ENCODE peak calls at places on chromosome 1, in seven cellular contexts. A is H9, D is right atrium auricular region, Q is OCI-LY7, I is Calu3, B is A549, K is prostate gland. M is an unnamed sample.

GRCh38 chr1:81446006-81446669 is 354.6 kb upstream of the ADGRL2 start:
- DNase-seq in A (no peak), D (no peak), Q (no peak), I (peak; percentile 66), B (no peak), K (peak; percentile 46), M (no peak)

GRCh38 chr1:190286111-190286510 is 191.6 kb downstream of the BRINP3 start:
- DNase-seq in A (no peak), D (no peak), Q (no peak), I (no peak), B (no peak), K (no peak), M (no peak)

GRCh38 chr1:6497215-6497866 is 5.9 kb upstream of the PLEKHG5 start:
- DNase-seq in A (peak; percentile 71), D (no peak), Q (peak; percentile 16), I (no peak), B (no peak), K (peak; percentile 45), M (peak; percentile 50)

GRCh38 chr1:206790502-206791250 is 18.4 kb upstream of the IL10 start:
- DNase-seq in A (no peak), D (no peak), Q (no peak), I (no peak), B (no peak), K (no peak), M (no peak)

GRCh38 chr1:151539321-151540020 is 638 bp upstream of the TUFT1 start:
- DNase-seq in A (peak; percentile 87), D (peak; percentile 75), Q (peak; percentile 38), I (peak; percentile 99), B (peak; percentile 96), K (peak; percentile 94), M (no peak)

GRCh38 chr1:21914880-21915640 is 22.1 kb downstream of the HSPG2 start:
- DNase-seq in A (no peak), D (no peak), Q (no peak), I (no peak), B (no peak), K (no peak), M (no peak)

GRCh38 chr1:25347556-25347955 is 9.4 kb downstream of the TMEM50A start:
- DNase-seq in A (no peak), D (no peak), Q (no peak), I (no peak), B (no peak), K (no peak), M (no peak)

GRCh38 chr1:22711591-22712501 is 1.2 kb downstream of the EPHB2 start:
- DNase-seq in A (no peak), D (no peak), Q (no peak), I (no peak), B (peak; percentile 19), K (no peak), M (peak; percentile 24)

GRCh38 chr1:82317671-82318070 is 516.9 kb downstream of the ADGRL2 start:
- DNase-seq in A (no peak), D (no peak), Q (no peak), I (no peak), B (no peak), K (no peak), M (no peak)

GRCh38 chr1:115976900-115977480 is 677 bp downstream of the SLC22A15 start:
- DNase-seq in A (no peak), D (no peak), Q (no peak), I (peak; percentile 2), B (no peak), K (no peak), M (no peak)

GRCh38 chr1:12451560-12451900 is 166.5 kb downstream of the DHRS3 start:
- DNase-seq in A (no peak), D (no peak), Q (no peak), I (no peak), B (no peak), K (no peak), M (no peak)

GRCh38 chr1:30534551-30534940 is 188.8 kb downstream of the MATN1 start:
- DNase-seq in A (no peak), D (peak; percentile 18), Q (no peak), I (no peak), B (no peak), K (no peak), M (no peak)

GRCh38 chr1:26602378-26602959 is 72.9 kb downstream of the RPS6KA1 start:
- DNase-seq in A (no peak), D (no peak), Q (peak; percentile 77), I (peak; percentile 45), B (peak; percentile 48), K (peak; percentile 62), M (peak; percentile 55)

DNA sequence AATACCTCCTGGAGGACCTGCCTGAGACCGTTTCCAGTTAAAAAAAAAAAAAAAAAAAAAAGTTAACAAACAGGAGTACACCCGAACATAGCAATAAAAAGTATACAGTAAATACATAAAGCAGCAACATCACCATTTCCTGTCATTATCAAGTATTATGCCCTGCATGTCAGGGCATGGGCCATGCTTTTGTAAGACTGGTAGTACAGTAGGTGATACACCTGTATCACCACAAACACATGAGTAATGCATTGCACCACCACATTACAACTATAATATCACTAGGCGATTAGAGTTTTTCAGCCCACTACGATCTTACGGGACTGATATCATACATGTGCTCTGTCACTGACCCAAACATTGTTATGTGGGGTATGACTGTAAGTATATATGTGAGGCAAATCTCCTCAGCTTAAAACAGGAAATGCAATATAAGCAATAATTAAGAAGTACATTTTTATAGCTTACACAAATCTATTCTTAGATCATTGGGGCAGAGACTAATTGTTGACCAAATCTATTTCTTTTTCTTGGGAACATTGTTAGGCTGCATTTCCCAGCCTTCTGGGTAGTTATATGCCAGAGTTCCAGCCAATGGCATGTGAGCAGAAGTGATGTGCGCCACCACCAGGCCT is 98.1 kb downstream of the PLD5 start:
- DNase-seq in A (no peak), D (no peak), Q (no peak), I (no peak), B (no peak), K (no peak), M (no peak)
- TF ChIP-seq CTCF in A (no peak), D (no peak), Q (peak; percentile 29), I (no peak), B (no peak), K (no peak), M (no peak)

GRCh38 chr1:28895896-28896608 is 18.3 kb upstream of the EPB41 start:
- DNase-seq in A (no peak), D (no peak), Q (no peak), I (no peak), B (no peak), K (no peak), M (no peak)

GRCh38 chr1:28890836-28891235 is 23.5 kb upstream of the EPB41 start:
- DNase-seq in A (no peak), D (no peak), Q (no peak), I (no peak), B (no peak), K (no peak), M (no peak)

GRCh38 chr1:28891256-28891655 is 23.1 kb upstream of the EPB41 start:
- DNase-seq in A (no peak), D (no peak), Q (no peak), I (no peak), B (no peak), K (no peak), M (no peak)

GRCh38 chr1:28894785-28895184 is 19.6 kb upstream of the EPB41 start:
- DNase-seq in A (no peak), D (no peak), Q (no peak), I (no peak), B (no peak), K (no peak), M (no peak)

DNA sequence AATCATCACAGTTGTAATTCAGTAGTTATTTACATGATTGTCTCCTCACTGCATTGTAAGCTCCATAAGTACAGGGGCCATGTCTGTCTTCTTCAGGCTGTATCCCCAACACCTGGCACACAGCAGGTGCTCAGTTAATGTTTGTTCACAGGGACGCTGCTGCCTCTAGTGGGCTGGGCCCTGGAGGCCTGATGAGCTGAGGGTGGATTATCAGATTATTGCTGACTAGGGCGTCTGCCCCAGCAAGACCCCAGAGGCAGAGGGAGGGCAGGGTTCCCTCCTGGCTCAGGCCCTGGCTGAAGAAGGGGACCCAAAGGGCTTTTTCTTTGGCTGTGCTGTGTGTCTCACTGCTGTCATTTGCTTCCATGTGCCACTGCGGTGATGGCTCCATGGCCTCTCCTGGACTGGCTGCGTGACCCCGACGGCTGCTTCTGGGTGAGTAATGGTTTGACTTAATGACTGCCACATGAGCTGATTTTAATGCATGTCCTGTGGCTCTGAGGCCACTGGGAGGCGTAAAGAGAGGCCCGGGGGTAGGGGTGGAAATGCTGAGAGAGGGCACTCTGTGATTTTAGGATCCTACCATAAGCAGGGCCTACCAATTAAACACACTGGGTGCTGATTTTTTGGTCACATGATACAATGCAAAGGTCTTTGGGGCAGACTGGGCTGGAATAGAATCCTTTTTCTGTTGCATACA is 20.8 kb upstream of the EPB41 start:
- DNase-seq in A (peak; percentile 64), D (no peak), Q (peak; percentile 60), I (no peak), B (no peak), K (no peak), M (no peak)
- TF ChIP-seq CTCF in A (peak; percentile 69), D (no peak), Q (peak; percentile 76), I (no peak), B (no peak), K (no peak), M (no peak)

GRCh38 chr1:234986750-234987414 is 141.8 kb downstream of the TOMM20 start:
- DNase-seq in A (no peak), D (no peak), Q (no peak), I (no peak), B (no peak), K (no peak), M (no peak)

GRCh38 chr1:234987415-234988159 is 141.1 kb downstream of the TOMM20 start:
- DNase-seq in A (peak; percentile 74), D (peak; percentile 95), Q (peak; percentile 42), I (peak; percentile 52), B (peak; percentile 89), K (peak; percentile 71), M (peak; percentile 30)

GRCh38 chr1:234985531-234986294 is 142.9 kb downstream of the TOMM20 start:
- DNase-seq in A (no peak), D (no peak), Q (no peak), I (no peak), B (no peak), K (no peak), M (no peak)

GRCh38 chr1:234983554-234983911 is 145.1 kb downstream of the TOMM20 start:
- DNase-seq in A (no peak), D (no peak), Q (no peak), I (no peak), B (no peak), K (no peak), M (no peak)

GRCh38 chr1:234985007-234985370 is 143.6 kb downstream of the TOMM20 start:
- DNase-seq in A (no peak), D (no peak), Q (no peak), I (no peak), B (no peak), K (no peak), M (no peak)
- TF ChIP-seq CTCF in A (no peak), D (no peak), Q (no peak), I (no peak), B (no peak), K (no peak), M (no peak)

DNA sequence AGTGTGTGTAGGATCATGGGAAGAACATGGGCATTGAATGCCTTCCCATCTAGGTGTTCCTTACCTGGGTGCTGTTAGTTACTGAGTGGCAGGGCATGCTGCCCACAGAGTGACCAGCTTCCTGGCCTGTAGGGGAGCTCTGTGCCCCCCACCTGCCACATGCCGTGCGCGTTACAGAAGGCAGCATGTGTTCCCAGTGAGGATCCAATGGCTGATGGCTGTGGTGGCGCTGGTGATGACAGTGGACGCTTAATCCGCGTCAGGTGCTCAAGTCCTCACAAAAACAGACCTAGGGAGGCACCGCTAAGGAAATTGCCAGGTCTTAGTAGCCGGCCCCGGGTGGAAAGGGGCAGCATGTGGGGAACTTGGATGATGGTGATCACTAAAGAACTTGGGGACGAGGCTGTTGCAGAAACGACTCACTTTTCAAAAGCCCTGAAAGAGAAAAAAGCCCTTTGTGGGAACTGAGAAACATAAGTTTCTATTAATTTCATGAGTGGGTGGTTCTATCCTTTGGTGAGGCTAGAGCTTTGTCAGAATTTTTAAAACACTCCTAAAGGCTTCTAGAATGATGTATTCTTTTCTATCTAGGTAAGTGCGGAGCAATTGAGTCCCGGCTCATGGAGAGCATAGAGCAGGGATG is 93.2 kb downstream of the PRDM2 start:
- DNase-seq in A (no peak), D (no peak), Q (no peak), I (no peak), B (no peak), K (no peak), M (no peak)
- TF ChIP-seq CTCF in A (no peak), D (no peak), Q (no peak), I (no peak), B (no peak), K (no peak), M (no peak)

M was measured in endothelial cell.